ENCODE peak calls at places on chromosomes 7 and 10, in eight cellular contexts. D is spleen, T is A549, V is uterus, X is gastrocnemius medialis, F is suprapubic skin, A is HepG2, G is stomach. E is an unnamed sample.

GRCh38 chr7:48781783-48782182 is 142.6 kb upstream of the CDC14C start:
- DNase-seq in G (no peak), V (no peak), X (no peak), F (no peak), T (no peak), A (no peak), D (no peak), E (no peak)

GRCh38 chr7:75958802-75959543 is 35.4 kb downstream of the TMEM120A start:
- DNase-seq in X (no peak), A (peak; percentile 80), F (no peak), G (no peak), V (no peak), D (no peak), T (peak; percentile 73), E (no peak)

GRCh38 chr7:29444267-29444666 is 119.4 kb upstream of the PRR15 start:
- DNase-seq in D (no peak), T (no peak), V (no peak), F (no peak), X (no peak), G (no peak), A (no peak), E (no peak)

GRCh38 chr10:7302393-7303054 is 108.3 kb downstream of the SFMBT2 start:
- DNase-seq in F (no peak), A (no peak), D (no peak), X (no peak), G (no peak), V (peak; percentile 62), T (peak; percentile 75), E (no peak)

GRCh38 chr7:22860784-22861482 is 38.3 kb upstream of the TOMM7 start:
- DNase-seq in G (no peak), F (no peak), D (no peak), T (peak; percentile 42), V (no peak), A (peak; percentile 13), X (no peak), E (no peak)

GRCh38 chr7:32214913-32215312 is 144.7 kb upstream of the PDE1C start:
- DNase-seq in A (no peak), F (no peak), T (no peak), D (no peak), X (no peak), V (no peak), G (no peak), E (no peak)

GRCh38 chr7:50321678-50322077 is 17.2 kb downstream of the IKZF1 start:
- DNase-seq in G (no peak), A (no peak), X (no peak), F (no peak), V (no peak), D (no peak), T (no peak), E (no peak)

GRCh38 chr7:116864084-116864483 is 1.7 kb downstream of the CAPZA2 start:
- DNase-seq in D (no peak), G (no peak), V (no peak), A (no peak), X (no peak), T (no peak), F (no peak), E (no peak)

GRCh38 chr10:130341325-130341724 is 205.1 kb downstream of the GLRX3 start:
- DNase-seq in X (no peak), F (no peak), G (no peak), D (no peak), A (no peak), T (no peak), V (no peak), E (no peak)

GRCh38 chr10:31011017-31011659 is 20.5 kb downstream of the ZNF438 start:
- DNase-seq in G (no peak), F (no peak), X (peak; percentile 63), D (no peak), T (no peak), A (peak; percentile 5), V (no peak), E (no peak)

GRCh38 chr7:3092468-3092867 is 48.8 kb upstream of the CARD11 start:
- DNase-seq in A (no peak), D (peak; percentile 89), X (peak; percentile 17), V (peak; percentile 14), T (no peak), F (no peak), G (no peak), E (no peak)

GRCh38 chr7:158614695-158615094 is 27.1 kb upstream of the PTPRN2 start:
- DNase-seq in A (no peak), G (no peak), T (no peak), D (no peak), X (no peak), F (no peak), V (no peak), E (no peak)

GRCh38 chr7:138565451-138566114 is 105.5 kb downstream of the TRIM24 start:
- DNase-seq in T (peak; percentile 63), X (no peak), D (no peak), F (no peak), V (no peak), A (peak; percentile 98), G (no peak), E (no peak)

GRCh38 chr10:95260909-95261552 is 29.8 kb downstream of the PDLIM1 start:
- DNase-seq in F (peak; percentile 24), A (no peak), D (no peak), V (no peak), X (no peak), G (no peak), T (no peak), E (no peak)

GRCh38 chr10:17787087-17787942 is 21.8 kb upstream of the MRC1 start:
- DNase-seq in F (no peak), T (peak; percentile 89), X (no peak), A (no peak), V (no peak), D (no peak), G (no peak), E (no peak)

GRCh38 chr7:143352506-143353130 is 9.9 kb downstream of the FAM131B start:
- DNase-seq in D (no peak), G (no peak), F (no peak), V (no peak), X (no peak), T (no peak), A (no peak), E (no peak)

GRCh38 chr7:74627699-74628411 is 29.7 kb upstream of the GTF2I start:
- DNase-seq in V (no peak), F (no peak), D (no peak), G (no peak), T (no peak), X (no peak), A (peak; percentile 93), E (peak; percentile 51)

GRCh38 chr10:36141786-36142560 is 499.9 kb upstream of the FZD8 start:
- DNase-seq in G (no peak), A (no peak), V (no peak), D (no peak), X (no peak), T (no peak), F (no peak), E (no peak)

GRCh38 chr10:126842836-126843235 is 62.4 kb upstream of the DOCK1 start:
- DNase-seq in G (no peak), V (no peak), X (no peak), A (no peak), T (no peak), D (no peak), F (no peak), E (no peak)

GRCh38 chr10:61640876-61641275 is 21.9 kb upstream of the CABCOCO1 start:
- DNase-seq in V (no peak), X (no peak), D (no peak), G (no peak), A (no peak), F (no peak), T (no peak), E (no peak)

DNA sequence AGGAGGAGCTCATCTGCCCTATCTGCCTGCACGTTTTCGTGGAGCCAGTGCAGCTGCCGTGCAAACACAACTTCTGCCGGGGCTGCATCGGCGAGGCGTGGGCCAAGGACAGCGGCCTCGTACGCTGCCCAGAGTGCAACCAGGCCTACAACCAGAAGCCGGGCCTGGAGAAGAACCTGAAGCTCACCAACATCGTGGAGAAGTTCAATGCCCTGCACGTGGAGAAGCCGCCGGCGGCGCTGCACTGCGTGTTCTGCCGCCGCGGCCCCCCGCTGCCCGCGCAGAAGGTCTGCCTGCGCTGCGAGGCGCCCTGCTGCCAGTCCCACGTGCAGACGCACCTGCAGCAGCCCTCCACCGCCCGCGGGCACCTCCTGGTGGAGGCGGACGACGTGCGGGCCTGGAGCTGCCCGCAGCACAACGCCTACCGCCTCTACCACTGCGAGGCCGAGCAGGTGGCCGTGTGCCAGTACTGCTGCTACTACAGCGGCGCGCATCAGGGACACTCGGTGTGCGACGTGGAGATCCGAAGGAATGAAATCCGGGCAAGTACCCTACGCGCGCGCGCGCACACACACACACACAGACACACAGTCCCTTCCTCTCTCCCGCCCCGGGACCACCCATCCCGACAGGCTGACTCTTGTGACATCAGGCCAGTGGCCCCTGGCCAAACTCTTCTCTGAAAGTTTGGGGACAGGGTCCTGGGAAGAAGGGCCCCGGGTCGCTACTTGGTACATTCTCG is 538 bp downstream of the TRIM8 start:
- DNase-seq in V (peak; percentile 78), A (peak; percentile 70), F (peak; percentile 91), T (peak; percentile 90), G (peak; percentile 90), D (peak; percentile 97), X (peak; percentile 76), E (peak; percentile 83)
- TF ChIP-seq POLR2A in V (no peak), A (no peak), F (no peak), T (peak; percentile 50), G (no peak), D (no peak), X (no peak), E (no peak)

GRCh38 chr10:50417906-50418697 is 166.8 kb upstream of the ASAH2 start:
- DNase-seq in F (peak; percentile 88), D (peak; percentile 86), G (peak; percentile 62), X (peak; percentile 39), A (peak; percentile 31), T (peak; percentile 92), V (peak; percentile 52), E (peak; percentile 55)
- H3K27ac ChIP-seq in F (peak overlapping the region; percentile 88), D (peak overlapping the region; percentile 86), G (peak overlapping the region; percentile 89), X (peak overlapping the region; percentile 63), A (peak overlapping the region; percentile 46), T (peak overlapping the region; percentile 96), V (peak overlapping the region; percentile 68), E (peak overlapping the region; percentile 9)

GRCh38 chr10:13234172-13234571 is at the start of gene UCMA:
- DNase-seq in T (no peak), D (no peak), G (no peak), A (no peak), X (no peak), F (peak; percentile 64), V (no peak), E (no peak)
- TF ChIP-seq POLR2A in T (no peak), D (no peak), G (no peak), A (no peak), X (no peak), F (no peak), V (no peak), E (no peak)

DNA sequence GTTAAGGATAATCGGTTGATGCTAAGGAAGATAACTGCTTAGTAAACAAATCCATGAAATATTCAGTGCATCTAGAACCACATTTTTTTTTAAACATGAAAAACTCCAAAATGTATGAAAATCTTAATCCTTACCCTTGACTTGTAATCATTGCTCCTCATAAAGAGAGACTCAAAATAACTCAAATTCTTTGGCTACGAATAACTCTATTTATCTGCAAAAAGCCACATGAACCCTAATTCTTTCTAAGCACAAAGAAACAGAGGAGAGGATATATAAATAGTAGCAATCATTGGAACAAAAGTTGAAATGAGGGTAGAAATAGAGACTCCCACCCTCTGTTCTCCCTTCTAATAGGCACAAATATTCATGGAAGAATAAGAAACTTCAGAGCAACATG is 40.2 kb downstream of the ANK3 start:
- DNase-seq in V (no peak), X (no peak), T (no peak), D (no peak), G (no peak), A (no peak), F (no peak), E (no peak)
- H3K27ac ChIP-seq in V (no peak overlapping the region), X (no peak overlapping the region), T (no peak overlapping the region), D (peak overlapping the region; percentile 61), G (no peak overlapping the region), A (no peak overlapping the region), F (no peak overlapping the region), E (no peak overlapping the region)

GRCh38 chr10:58267713-58268453 is at the start of gene IPMK:
- DNase-seq in F (peak; percentile 97), D (peak; percentile 99), G (peak; percentile 96), V (peak; percentile 90), X (peak; percentile 92), T (peak; percentile 93), A (peak; percentile 84), E (peak; percentile 86)
- TF ChIP-seq POLR2A in F (peak; percentile 80), D (peak; percentile 78), G (no peak), V (peak; percentile 82), X (peak; percentile 97), T (peak; percentile 40), A (peak; percentile 69), E (peak; percentile 42)